ENCODE peak calls at places on chromosomes 4 and X, in nine cellular contexts. U, W, Y, M, J, O, L, N and G are unnamed samples.

GRCh38 chr4:83151645-83152044 is 37.1 kb upstream of the PLAC8 start:
- DNase-seq in N (no peak), Y (no peak), M (no peak), L (no peak), J (no peak), W (no peak), U (no peak), O (no peak), G (no peak)

GRCh38 chrX:145729635-145730034 is 88.0 kb upstream of the SLITRK2 start:
- DNase-seq in J (no peak), W (peak; percentile 72), M (peak; percentile 84), L (no peak), U (no peak), N (no peak), Y (no peak), O (no peak), G (no peak)

GRCh38 chr4:37584087-37584486 is 102.1 kb downstream of the RELL1 start:
- DNase-seq in J (peak; percentile 77), N (no peak), Y (no peak), L (no peak), U (no peak), O (no peak), W (no peak), M (no peak), G (no peak)

GRCh38 chrX:47497274-47497673 is 14.3 kb upstream of the ZNF41 start:
- DNase-seq in O (no peak), J (no peak), U (peak; percentile 56), N (no peak), Y (no peak), M (peak; percentile 41), L (no peak), W (peak; percentile 51), G (no peak)

GRCh38 chr4:7507381-7507780 is 72.7 kb upstream of the PSAPL1 start:
- DNase-seq in L (no peak), O (no peak), N (no peak), J (no peak), W (no peak), Y (no peak), M (no peak), U (no peak), G (no peak)

GRCh38 chr4:2795558-2796260 is 2.8 kb downstream of the SH3BP2 start:
- DNase-seq in N (no peak), L (no peak), O (peak; percentile 81), Y (no peak), U (no peak), W (no peak), J (peak; percentile 43), M (no peak), G (no peak)

GRCh38 chr4:158826882-158827281 is 58.1 kb downstream of the FNIP2 start:
- DNase-seq in W (no peak), U (no peak), O (no peak), N (peak; percentile 82), L (no peak), J (no peak), Y (no peak), M (no peak), G (no peak)

GRCh38 chr4:8331567-8331955 is 62.0 kb downstream of the HTRA3 start:
- DNase-seq in W (no peak), O (no peak), Y (no peak), J (no peak), U (no peak), N (no peak), L (no peak), M (peak; percentile 9), G (no peak)

GRCh38 chr4:150573534-150573933 is 8.4 kb upstream of the MAB21L2 start:
- DNase-seq in M (no peak), L (no peak), U (peak; percentile 37), O (no peak), Y (no peak), W (peak; percentile 47), J (no peak), N (no peak), G (no peak)

GRCh38 chr4:56764775-56765174 is 56.7 kb downstream of the SPINK2 start:
- DNase-seq in L (no peak), O (no peak), U (peak; percentile 25), M (peak; percentile 31), J (no peak), N (no peak), W (peak; percentile 95), Y (no peak), G (no peak)

GRCh38 chrX:102711872-102712215 is 404 bp upstream of the GPRASP2 start:
- DNase-seq in O (peak; percentile 58), J (no peak), N (no peak), L (no peak), Y (no peak), M (no peak), U (no peak), W (no peak), G (no peak)

GRCh38 chr4:75939890-75940691 is 722 bp downstream of the NAAA start:
- DNase-seq in J (peak; percentile 88), W (peak; percentile 43), L (peak; percentile 72), O (peak; percentile 88), Y (no peak), U (peak; percentile 58), N (peak; percentile 53), M (peak; percentile 55), G (peak; percentile 76)

GRCh38 chr4:159360549-159360948 is 257.7 kb downstream of the RAPGEF2 start:
- DNase-seq in Y (no peak), M (peak; percentile 47), N (no peak), U (peak; percentile 69), O (no peak), L (no peak), J (no peak), W (peak; percentile 94), G (no peak)

GRCh38 chrX:143633530-143634372 is 2.1 kb downstream of the SLITRK4 start:
- DNase-seq in L (no peak), O (peak; percentile 58), J (no peak), U (peak; percentile 25), Y (no peak), M (no peak), N (no peak), W (no peak), G (peak; percentile 44)

DNA sequence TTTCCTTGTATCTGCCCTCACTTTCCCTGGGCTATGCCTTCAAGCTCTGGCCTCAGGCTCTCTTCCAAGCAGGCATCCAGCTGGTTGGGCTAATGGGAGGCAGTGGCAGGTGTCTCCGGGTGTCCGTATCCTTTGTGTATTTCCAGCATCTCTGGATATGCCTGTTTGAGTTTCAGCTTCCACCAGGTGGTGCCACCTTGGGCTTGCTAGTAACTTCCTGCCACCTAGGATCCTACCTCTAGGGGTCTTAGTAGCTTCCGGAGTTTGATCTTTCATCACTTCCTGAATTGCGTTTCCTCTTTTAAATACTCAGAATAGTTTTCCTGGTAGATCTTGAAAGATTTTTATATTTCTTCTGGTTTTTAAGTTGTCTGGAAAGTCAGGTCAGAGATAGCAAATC is 23.2 kb upstream of the ANOS1 start:
- DNase-seq in J (no peak), L (no peak), W (no peak), M (no peak), Y (no peak), U (no peak), N (no peak), O (no peak), G (no peak)
- TF ChIP-seq CTCF in J (no peak), L (no peak), W (no peak), M (no peak), Y (no peak), U (no peak), N (no peak), O (no peak), G (peak; percentile 27)

GRCh38 chr4:65028592-65028991 is 619.3 kb upstream of the TECRL start:
- DNase-seq in O (no peak), J (no peak), U (no peak), Y (no peak), M (no peak), N (no peak), W (no peak), L (no peak), G (no peak)

GRCh38 chr4:65033899-65034298 is 624.6 kb upstream of the TECRL start:
- DNase-seq in W (peak; percentile 0), Y (no peak), J (no peak), N (no peak), M (peak; percentile 12), U (no peak), L (no peak), O (no peak), G (no peak)
- TF ChIP-seq CTCF in W (no peak), Y (peak; percentile 61), J (no peak), N (no peak), M (no peak), U (no peak), L (peak; percentile 17), O (no peak), G (no peak)

GRCh38 chr4:107708225-107708624 is 11.8 kb downstream of the PAPSS1 start:
- DNase-seq in M (no peak), J (no peak), L (no peak), O (no peak), U (no peak), Y (no peak), W (no peak), N (peak; percentile 39), G (no peak)

GRCh38 chr4:107709916-107710315 is 10.1 kb downstream of the PAPSS1 start:
- DNase-seq in L (no peak), U (peak; percentile 15), Y (no peak), O (no peak), W (peak; percentile 25), J (no peak), N (no peak), M (peak; percentile 27), G (no peak)

GRCh38 chr4:107712236-107712635 is 7.8 kb downstream of the PAPSS1 start:
- DNase-seq in Y (no peak), W (no peak), N (no peak), U (no peak), J (no peak), L (no peak), M (no peak), O (no peak), G (no peak)

GRCh38 chr4:107710493-107711459 is 9.3 kb downstream of the PAPSS1 start:
- DNase-seq in L (no peak), Y (no peak), M (peak; percentile 31), N (no peak), W (no peak), O (no peak), J (no peak), U (peak; percentile 34), G (no peak)

GRCh38 chr4:107711831-107712230 is 8.2 kb downstream of the PAPSS1 start:
- DNase-seq in M (no peak), Y (no peak), J (no peak), L (no peak), U (no peak), O (no peak), W (no peak), N (no peak), G (no peak)
- TF ChIP-seq CTCF in M (no peak), Y (no peak), J (no peak), L (no peak), U (no peak), O (no peak), W (no peak), N (no peak), G (no peak)

GRCh38 chrX:70331161-70331560 is 41.3 kb downstream of the KIF4A start:
- DNase-seq in N (no peak), O (no peak), J (no peak), L (no peak), Y (no peak), W (peak; percentile 29), M (no peak), U (peak; percentile 67), G (no peak)

GRCh38 chrX:70336767-70337166 is 46.9 kb downstream of the KIF4A start:
- DNase-seq in Y (no peak), O (no peak), L (no peak), W (no peak), J (no peak), N (no peak), U (no peak), M (no peak), G (no peak)

GRCh38 chrX:70338290-70338689 is 48.4 kb downstream of the KIF4A start:
- DNase-seq in L (no peak), N (no peak), J (no peak), O (no peak), M (no peak), Y (no peak), W (no peak), U (peak; percentile 12), G (no peak)

GRCh38 chrX:70332600-70332999 is 42.7 kb downstream of the KIF4A start:
- DNase-seq in W (no peak), U (no peak), N (no peak), O (no peak), J (no peak), L (no peak), M (no peak), Y (no peak), G (no peak)
- TF ChIP-seq CTCF in W (peak; percentile 6), U (peak; percentile 24), N (no peak), O (no peak), J (no peak), L (no peak), M (no peak), Y (no peak), G (no peak)